ENCODE peak calls at places on chromosomes 1 and 21, in seven cellular contexts. One of them, this sample, is unnamed.
A peak's percentile ranks its signal among the peaks of the same experiment; 100 is the strongest.

GRCh38 chr1:39104158-39105060 is 78.3 kb downstream of the NDUFS5 start:
- DNase-seq in GM12865: no peak
- DNase-seq in cardiac fibroblast: peak; percentile 40
- DNase-seq in activated T-cell treated with anti-CD3 and anti-CD28 coated beads for 24 hours: no peak
- DNase-seq in stimulated activated CD4-positive, alpha-beta T cell treated with anti-CD3 and anti-CD28 coated beads, Interleukin-4, amount 100 ng/mL, for 48 hours: no peak
- DNase-seq in A549: peak; percentile 23
- DNase-seq in activated naive CD8-positive, alpha-beta T cell treated with anti-CD3 and anti-CD28 coated beads, Interleukin-2, amount 50 U/mL, for 24 hours: no peak
- DNase-seq in this sample: no peak

GRCh38 chr1:2633936-2634491 is 1.2 kb upstream of the MMEL1 start:
- DNase-seq in cardiac fibroblast: no peak
- DNase-seq in GM12865: no peak
- DNase-seq in activated T-cell treated with anti-CD3 and anti-CD28 coated beads for 24 hours: no peak
- DNase-seq in stimulated activated CD4-positive, alpha-beta T cell treated with anti-CD3 and anti-CD28 coated beads, Interleukin-4, amount 100 ng/mL, for 48 hours: no peak
- DNase-seq in activated naive CD8-positive, alpha-beta T cell treated with anti-CD3 and anti-CD28 coated beads, Interleukin-2, amount 50 U/mL, for 24 hours: no peak
- DNase-seq in A549: no peak
- DNase-seq in this sample: no peak

GRCh38 chr1:241998412-241998921 is 431 bp downstream of the MAP1LC3C start:
- DNase-seq in A549: peak; percentile 89
- DNase-seq in stimulated activated CD4-positive, alpha-beta T cell treated with anti-CD3 and anti-CD28 coated beads, Interleukin-4, amount 100 ng/mL, for 48 hours: peak; percentile 36
- DNase-seq in GM12865: peak; percentile 65
- DNase-seq in cardiac fibroblast: peak; percentile 84
- DNase-seq in activated T-cell treated with anti-CD3 and anti-CD28 coated beads for 24 hours: peak; percentile 26
- DNase-seq in activated naive CD8-positive, alpha-beta T cell treated with anti-CD3 and anti-CD28 coated beads, Interleukin-2, amount 50 U/mL, for 24 hours: peak; percentile 59
- DNase-seq in this sample: peak; percentile 48

GRCh38 chr1:173868266-173869107 is at the start of gene ZBTB37:
- DNase-seq in stimulated activated CD4-positive, alpha-beta T cell treated with anti-CD3 and anti-CD28 coated beads, Interleukin-4, amount 100 ng/mL, for 48 hours: peak; percentile 95
- DNase-seq in GM12865: peak; percentile 97
- DNase-seq in A549: peak; percentile 91
- DNase-seq in cardiac fibroblast: no peak
- DNase-seq in activated T-cell treated with anti-CD3 and anti-CD28 coated beads for 24 hours: peak; percentile 90
- DNase-seq in activated naive CD8-positive, alpha-beta T cell treated with anti-CD3 and anti-CD28 coated beads, Interleukin-2, amount 50 U/mL, for 24 hours: peak; percentile 96
- DNase-seq in this sample: peak; percentile 60

GRCh38 chr1:226223786-226224244 is 351 bp downstream of the MIXL1 start:
- DNase-seq in GM12865: peak; percentile 64
- DNase-seq in A549: peak; percentile 15
- DNase-seq in activated naive CD8-positive, alpha-beta T cell treated with anti-CD3 and anti-CD28 coated beads, Interleukin-2, amount 50 U/mL, for 24 hours: peak; percentile 25
- DNase-seq in stimulated activated CD4-positive, alpha-beta T cell treated with anti-CD3 and anti-CD28 coated beads, Interleukin-4, amount 100 ng/mL, for 48 hours: peak; percentile 4
- DNase-seq in cardiac fibroblast: no peak
- DNase-seq in activated T-cell treated with anti-CD3 and anti-CD28 coated beads for 24 hours: no peak
- DNase-seq in this sample: peak; percentile 58

GRCh38 chr1:213486488-213486887 is 435.4 kb downstream of the RPS6KC1 start:
- DNase-seq in GM12865: no peak
- DNase-seq in activated naive CD8-positive, alpha-beta T cell treated with anti-CD3 and anti-CD28 coated beads, Interleukin-2, amount 50 U/mL, for 24 hours: no peak
- DNase-seq in stimulated activated CD4-positive, alpha-beta T cell treated with anti-CD3 and anti-CD28 coated beads, Interleukin-4, amount 100 ng/mL, for 48 hours: no peak
- DNase-seq in activated T-cell treated with anti-CD3 and anti-CD28 coated beads for 24 hours: no peak
- DNase-seq in A549: no peak
- DNase-seq in cardiac fibroblast: no peak
- DNase-seq in this sample: no peak

GRCh38 chr1:117312453-117313138 is 54.7 kb upstream of the MAN1A2 start:
- DNase-seq in cardiac fibroblast: peak; percentile 63
- DNase-seq in A549: peak; percentile 42
- DNase-seq in activated T-cell treated with anti-CD3 and anti-CD28 coated beads for 24 hours: no peak
- DNase-seq in stimulated activated CD4-positive, alpha-beta T cell treated with anti-CD3 and anti-CD28 coated beads, Interleukin-4, amount 100 ng/mL, for 48 hours: no peak
- DNase-seq in GM12865: peak; percentile 49
- DNase-seq in activated naive CD8-positive, alpha-beta T cell treated with anti-CD3 and anti-CD28 coated beads, Interleukin-2, amount 50 U/mL, for 24 hours: no peak
- DNase-seq in this sample: no peak

GRCh38 chr1:110857964-110858948 is 14.7 kb upstream of the CD53 start:
- DNase-seq in cardiac fibroblast: no peak
- DNase-seq in activated naive CD8-positive, alpha-beta T cell treated with anti-CD3 and anti-CD28 coated beads, Interleukin-2, amount 50 U/mL, for 24 hours: no peak
- DNase-seq in activated T-cell treated with anti-CD3 and anti-CD28 coated beads for 24 hours: no peak
- DNase-seq in stimulated activated CD4-positive, alpha-beta T cell treated with anti-CD3 and anti-CD28 coated beads, Interleukin-4, amount 100 ng/mL, for 48 hours: no peak
- DNase-seq in A549: no peak
- DNase-seq in GM12865: no peak
- DNase-seq in this sample: no peak

GRCh38 chr1:19639999-19640362 is 4.1 kb upstream of the NBL1 start:
- DNase-seq in GM12865: no peak
- DNase-seq in activated naive CD8-positive, alpha-beta T cell treated with anti-CD3 and anti-CD28 coated beads, Interleukin-2, amount 50 U/mL, for 24 hours: no peak
- DNase-seq in stimulated activated CD4-positive, alpha-beta T cell treated with anti-CD3 and anti-CD28 coated beads, Interleukin-4, amount 100 ng/mL, for 48 hours: no peak
- DNase-seq in activated T-cell treated with anti-CD3 and anti-CD28 coated beads for 24 hours: no peak
- DNase-seq in cardiac fibroblast: peak; percentile 60
- DNase-seq in A549: peak; percentile 75
- DNase-seq in this sample: no peak

GRCh38 chr1:72009170-72009569 is 273.2 kb downstream of the NEGR1 start:
- DNase-seq in stimulated activated CD4-positive, alpha-beta T cell treated with anti-CD3 and anti-CD28 coated beads, Interleukin-4, amount 100 ng/mL, for 48 hours: no peak
- DNase-seq in A549: no peak
- DNase-seq in activated T-cell treated with anti-CD3 and anti-CD28 coated beads for 24 hours: no peak
- DNase-seq in activated naive CD8-positive, alpha-beta T cell treated with anti-CD3 and anti-CD28 coated beads, Interleukin-2, amount 50 U/mL, for 24 hours: no peak
- DNase-seq in GM12865: no peak
- DNase-seq in cardiac fibroblast: no peak
- DNase-seq in this sample: no peak

GRCh38 chr1:12631571-12631970 is 12.3 kb upstream of the AADACL4 start:
- DNase-seq in GM12865: no peak
- DNase-seq in stimulated activated CD4-positive, alpha-beta T cell treated with anti-CD3 and anti-CD28 coated beads, Interleukin-4, amount 100 ng/mL, for 48 hours: no peak
- DNase-seq in activated T-cell treated with anti-CD3 and anti-CD28 coated beads for 24 hours: no peak
- DNase-seq in A549: no peak
- DNase-seq in activated naive CD8-positive, alpha-beta T cell treated with anti-CD3 and anti-CD28 coated beads, Interleukin-2, amount 50 U/mL, for 24 hours: no peak
- DNase-seq in cardiac fibroblast: no peak
- DNase-seq in this sample: no peak

GRCh38 chr1:97243973-97244560 is 522.5 kb downstream of the PTBP2 start:
- DNase-seq in cardiac fibroblast: peak; percentile 51
- DNase-seq in activated naive CD8-positive, alpha-beta T cell treated with anti-CD3 and anti-CD28 coated beads, Interleukin-2, amount 50 U/mL, for 24 hours: no peak
- DNase-seq in GM12865: peak; percentile 38
- DNase-seq in A549: peak; percentile 4
- DNase-seq in activated T-cell treated with anti-CD3 and anti-CD28 coated beads for 24 hours: no peak
- DNase-seq in stimulated activated CD4-positive, alpha-beta T cell treated with anti-CD3 and anti-CD28 coated beads, Interleukin-4, amount 100 ng/mL, for 48 hours: no peak
- DNase-seq in this sample: no peak

GRCh38 chr1:201479331-201479730 is 10.3 kb upstream of the PHLDA3 start:
- DNase-seq in activated T-cell treated with anti-CD3 and anti-CD28 coated beads for 24 hours: no peak
- DNase-seq in A549: no peak
- DNase-seq in GM12865: no peak
- DNase-seq in activated naive CD8-positive, alpha-beta T cell treated with anti-CD3 and anti-CD28 coated beads, Interleukin-2, amount 50 U/mL, for 24 hours: no peak
- DNase-seq in cardiac fibroblast: no peak
- DNase-seq in stimulated activated CD4-positive, alpha-beta T cell treated with anti-CD3 and anti-CD28 coated beads, Interleukin-4, amount 100 ng/mL, for 48 hours: no peak
- DNase-seq in this sample: no peak

GRCh38 chr1:119966020-119966419 is 69.7 kb upstream of the ADAM30 start:
- DNase-seq in GM12865: no peak
- DNase-seq in cardiac fibroblast: no peak
- DNase-seq in stimulated activated CD4-positive, alpha-beta T cell treated with anti-CD3 and anti-CD28 coated beads, Interleukin-4, amount 100 ng/mL, for 48 hours: no peak
- DNase-seq in activated naive CD8-positive, alpha-beta T cell treated with anti-CD3 and anti-CD28 coated beads, Interleukin-2, amount 50 U/mL, for 24 hours: no peak
- DNase-seq in A549: no peak
- DNase-seq in activated T-cell treated with anti-CD3 and anti-CD28 coated beads for 24 hours: no peak
- DNase-seq in this sample: no peak

GRCh38 chr21:21463456-21463855 is 465.2 kb downstream of the NCAM2 start:
- DNase-seq in GM12865: no peak
- DNase-seq in A549: no peak
- DNase-seq in activated T-cell treated with anti-CD3 and anti-CD28 coated beads for 24 hours: no peak
- DNase-seq in cardiac fibroblast: no peak
- DNase-seq in activated naive CD8-positive, alpha-beta T cell treated with anti-CD3 and anti-CD28 coated beads, Interleukin-2, amount 50 U/mL, for 24 hours: no peak
- DNase-seq in stimulated activated CD4-positive, alpha-beta T cell treated with anti-CD3 and anti-CD28 coated beads, Interleukin-4, amount 100 ng/mL, for 48 hours: no peak
- DNase-seq in this sample: no peak

GRCh38 chr1:34165422-34165921 is 442 bp upstream of the CSMD2 start:
- DNase-seq in A549: no peak
- DNase-seq in stimulated activated CD4-positive, alpha-beta T cell treated with anti-CD3 and anti-CD28 coated beads, Interleukin-4, amount 100 ng/mL, for 48 hours: no peak
- DNase-seq in activated naive CD8-positive, alpha-beta T cell treated with anti-CD3 and anti-CD28 coated beads, Interleukin-2, amount 50 U/mL, for 24 hours: no peak
- DNase-seq in GM12865: no peak
- DNase-seq in cardiac fibroblast: peak; percentile 1
- DNase-seq in activated T-cell treated with anti-CD3 and anti-CD28 coated beads for 24 hours: no peak
- DNase-seq in this sample: no peak

GRCh38 chr1:17520041-17520440 is 19.5 kb upstream of the ARHGEF10L start:
- DNase-seq in A549: no peak
- DNase-seq in GM12865: no peak
- DNase-seq in stimulated activated CD4-positive, alpha-beta T cell treated with anti-CD3 and anti-CD28 coated beads, Interleukin-4, amount 100 ng/mL, for 48 hours: no peak
- DNase-seq in activated naive CD8-positive, alpha-beta T cell treated with anti-CD3 and anti-CD28 coated beads, Interleukin-2, amount 50 U/mL, for 24 hours: no peak
- DNase-seq in cardiac fibroblast: no peak
- DNase-seq in activated T-cell treated with anti-CD3 and anti-CD28 coated beads for 24 hours: no peak
- DNase-seq in this sample: no peak

GRCh38 chr1:27574871-27575831 is 28.8 kb downstream of the AHDC1 start:
- DNase-seq in cardiac fibroblast: peak; percentile 86
- DNase-seq in stimulated activated CD4-positive, alpha-beta T cell treated with anti-CD3 and anti-CD28 coated beads, Interleukin-4, amount 100 ng/mL, for 48 hours: no peak
- DNase-seq in activated T-cell treated with anti-CD3 and anti-CD28 coated beads for 24 hours: no peak
- DNase-seq in GM12865: no peak
- DNase-seq in activated naive CD8-positive, alpha-beta T cell treated with anti-CD3 and anti-CD28 coated beads, Interleukin-2, amount 50 U/mL, for 24 hours: no peak
- DNase-seq in A549: peak; percentile 65
- DNase-seq in this sample: no peak

GRCh38 chr1:85365851-85366250 is 89.4 kb upstream of the BCL10 start:
- DNase-seq in A549: no peak
- DNase-seq in cardiac fibroblast: no peak
- DNase-seq in activated T-cell treated with anti-CD3 and anti-CD28 coated beads for 24 hours: no peak
- DNase-seq in GM12865: no peak
- DNase-seq in activated naive CD8-positive, alpha-beta T cell treated with anti-CD3 and anti-CD28 coated beads, Interleukin-2, amount 50 U/mL, for 24 hours: no peak
- DNase-seq in stimulated activated CD4-positive, alpha-beta T cell treated with anti-CD3 and anti-CD28 coated beads, Interleukin-4, amount 100 ng/mL, for 48 hours: no peak
- DNase-seq in this sample: no peak

GRCh38 chr1:61282387-61282786 is 200.0 kb downstream of the NFIA start:
- DNase-seq in cardiac fibroblast: peak; percentile 43
- DNase-seq in GM12865: no peak
- DNase-seq in A549: no peak
- DNase-seq in stimulated activated CD4-positive, alpha-beta T cell treated with anti-CD3 and anti-CD28 coated beads, Interleukin-4, amount 100 ng/mL, for 48 hours: no peak
- DNase-seq in activated naive CD8-positive, alpha-beta T cell treated with anti-CD3 and anti-CD28 coated beads, Interleukin-2, amount 50 U/mL, for 24 hours: no peak
- DNase-seq in activated T-cell treated with anti-CD3 and anti-CD28 coated beads for 24 hours: no peak
- DNase-seq in this sample: no peak

GRCh38 chr1:117658676-117659075 is 52.8 kb downstream of the TENT5C start:
- DNase-seq in cardiac fibroblast: no peak
- DNase-seq in A549: no peak
- DNase-seq in activated T-cell treated with anti-CD3 and anti-CD28 coated beads for 24 hours: no peak
- DNase-seq in activated naive CD8-positive, alpha-beta T cell treated with anti-CD3 and anti-CD28 coated beads, Interleukin-2, amount 50 U/mL, for 24 hours: peak; percentile 44
- DNase-seq in GM12865: peak; percentile 89
- DNase-seq in stimulated activated CD4-positive, alpha-beta T cell treated with anti-CD3 and anti-CD28 coated beads, Interleukin-4, amount 100 ng/mL, for 48 hours: no peak
- DNase-seq in this sample: no peak

GRCh38 chr21:44354001-44354405 is 582 bp downstream of the TRPM2 start:
- DNase-seq in activated naive CD8-positive, alpha-beta T cell treated with anti-CD3 and anti-CD28 coated beads, Interleukin-2, amount 50 U/mL, for 24 hours: no peak
- DNase-seq in GM12865: no peak
- DNase-seq in activated T-cell treated with anti-CD3 and anti-CD28 coated beads for 24 hours: no peak
- DNase-seq in cardiac fibroblast: peak; percentile 35
- DNase-seq in A549: no peak
- DNase-seq in stimulated activated CD4-positive, alpha-beta T cell treated with anti-CD3 and anti-CD28 coated beads, Interleukin-4, amount 100 ng/mL, for 48 hours: no peak
- DNase-seq in this sample: no peak

GRCh38 chr1:232743999-232744398 is 61.2 kb upstream of the MAP10 start:
- DNase-seq in stimulated activated CD4-positive, alpha-beta T cell treated with anti-CD3 and anti-CD28 coated beads, Interleukin-4, amount 100 ng/mL, for 48 hours: no peak
- DNase-seq in activated T-cell treated with anti-CD3 and anti-CD28 coated beads for 24 hours: no peak
- DNase-seq in GM12865: no peak
- DNase-seq in cardiac fibroblast: no peak
- DNase-seq in A549: no peak
- DNase-seq in activated naive CD8-positive, alpha-beta T cell treated with anti-CD3 and anti-CD28 coated beads, Interleukin-2, amount 50 U/mL, for 24 hours: no peak
- DNase-seq in this sample: no peak

GRCh38 chr1:109479311-109479710 is 4.4 kb upstream of the ATXN7L2 start:
- DNase-seq in cardiac fibroblast: no peak
- DNase-seq in A549: no peak
- DNase-seq in activated naive CD8-positive, alpha-beta T cell treated with anti-CD3 and anti-CD28 coated beads, Interleukin-2, amount 50 U/mL, for 24 hours: no peak
- DNase-seq in stimulated activated CD4-positive, alpha-beta T cell treated with anti-CD3 and anti-CD28 coated beads, Interleukin-4, amount 100 ng/mL, for 48 hours: no peak
- DNase-seq in activated T-cell treated with anti-CD3 and anti-CD28 coated beads for 24 hours: no peak
- DNase-seq in GM12865: no peak
- DNase-seq in this sample: no peak